ENCODE peak calls at places on chromosome 2, in four cellular contexts. E is GM10248, Z is adrenal gland, L is neural crest cell. W is an unnamed sample.

GRCh38 chr2:211899871-211900482 is 638.6 kb downstream of the ERBB4 start:
- DNase-seq in E (no peak), L (no peak), Z (no peak), W (no peak)

GRCh38 chr2:220504890-220505564 is 877.6 kb downstream of the SLC4A3 start:
- DNase-seq in E (no peak), L (no peak), Z (no peak), W (no peak)

GRCh38 chr2:209875270-209875669 is 103.6 kb downstream of the UNC80 start:
- DNase-seq in L (no peak), Z (no peak), E (no peak), W (no peak)

GRCh38 chr2:110677080-110677479 is 783 bp downstream of the BUB1 start:
- DNase-seq in L (no peak), E (no peak), Z (no peak), W (no peak)

GRCh38 chr2:68043719-68044498 is 18.9 kb downstream of the C1D start:
- DNase-seq in L (no peak), Z (no peak), E (no peak), W (no peak)

GRCh38 chr2:46655551-46656436 is 176.4 kb downstream of the TMEM247 start:
- DNase-seq in Z (no peak), L (no peak), E (no peak), W (no peak)

GRCh38 chr2:197207608-197208007 is 103.0 kb downstream of the ANKRD44 start:
- DNase-seq in Z (no peak), L (no peak), E (no peak), W (no peak)

GRCh38 chr2:43818761-43819160 is 19.9 kb downstream of the ABCG5 start:
- DNase-seq in Z (peak), L (no peak), E (no peak), W (no peak)

GRCh38 chr2:236637691-236638569 is 68.3 kb downstream of the ACKR3 start:
- DNase-seq in Z (no peak), L (no peak), E (no peak), W (no peak)

GRCh38 chr2:230124792-230125452 is 56.2 kb upstream of the SLC16A14 start:
- DNase-seq in E (no peak), L (no peak), Z (peak), W (no peak)

GRCh38 chr2:176419591-176420071 is 150.4 kb downstream of the MTX2 start:
- DNase-seq in L (no peak), Z (no peak), E (no peak), W (no peak)

GRCh38 chr2:164840930-164841718 is 499 bp downstream of the COBLL1 start:
- DNase-seq in L (peak), E (peak), Z (peak), W (peak)

GRCh38 chr2:176107731-176108181 is 676 bp downstream of the HOXD11 start:
- DNase-seq in E (no peak), Z (no peak), L (no peak), W (no peak)

GRCh38 chr2:9163306-9164111 is 43.1 kb upstream of the ASAP2 start:
- DNase-seq in E (no peak), Z (no peak), L (no peak), W (no peak)

GRCh38 chr2:158034198-158034831 is 67.4 kb upstream of the UPP2 start:
- DNase-seq in Z (peak), L (peak), E (peak), W (no peak)

GRCh38 chr2:208501217-208501616 is 94.6 kb downstream of the PTH2R start:
- DNase-seq in E (no peak), L (no peak), Z (no peak), W (no peak)

GRCh38 chr2:104889261-104890091 is 35.6 kb downstream of the POU3F3 start:
- DNase-seq in Z (no peak), E (no peak), L (no peak), W (no peak)

GRCh38 chr2:181320638-181321037 is 136.5 kb upstream of the ITGA4 start:
- DNase-seq in L (no peak), E (no peak), Z (no peak), W (no peak)

GRCh38 chr2:17901246-17901645 is 22.8 kb downstream of the KCNS3 start:
- DNase-seq in E (no peak), L (no peak), Z (no peak), W (no peak)

GRCh38 chr2:239275871-239276812 is 124.7 kb downstream of the HDAC4 start:
- DNase-seq in E (no peak), L (no peak), Z (peak), W (peak)

GRCh38 chr2:128365217-128365905 is 46.7 kb upstream of the HS6ST1 start:
- DNase-seq in L (no peak), E (no peak), Z (no peak), W (no peak)

GRCh38 chr2:45435316-45435715 is 175.8 kb downstream of the SRBD1 start:
- DNase-seq in Z (peak), L (no peak), E (no peak), W (no peak)

GRCh38 chr2:176261136-176261535 is 8.1 kb upstream of the MTX2 start:
- DNase-seq in Z (no peak), L (no peak), E (no peak), W (no peak)

GRCh38 chr2:174841931-174842330 is 77.7 kb upstream of the CHRNA1 start:
- DNase-seq in E (no peak), Z (no peak), L (no peak), W (no peak)

GRCh38 chr2:140814141-140814540 is 1316.7 kb downstream of the LRP1B start:
- DNase-seq in E (no peak), L (no peak), Z (no peak), W (no peak)

GRCh38 chr2:45466045-45466444 is 145.0 kb downstream of the SRBD1 start:
- DNase-seq in Z (no peak), E (no peak), L (no peak), W (no peak)

GRCh38 chr2:188766086-188766856 is 207.9 kb upstream of the COL3A1 start:
- DNase-seq in L (no peak), E (no peak), Z (no peak), W (no peak)

GRCh38 chr2:28544915-28545589 is 49.2 kb downstream of the PLB1 start:
- DNase-seq in L (no peak), E (no peak), Z (peak), W (no peak)

GRCh38 chr2:157442136-157442535 is 1.8 kb downstream of the CYTIP start:
- DNase-seq in Z (no peak), L (no peak), E (no peak), W (no peak)

GRCh38 chr2:116879646-116880045 is 934.8 kb upstream of the DDX18 start:
- DNase-seq in E (no peak), L (no peak), Z (no peak), W (no peak)

GRCh38 chr2:8893978-8894820 is 56.8 kb upstream of the KIDINS220 start:
- DNase-seq in E (no peak), Z (no peak), L (no peak), W (no peak)

GRCh38 chr2:12032421-12032820 is 286.0 kb downstream of the LPIN1 start:
- DNase-seq in E (peak), L (no peak), Z (no peak), W (no peak)
- TF ChIP-seq CTCF in E (peak), L (no peak), Z (no peak), W (no peak)

DNA sequence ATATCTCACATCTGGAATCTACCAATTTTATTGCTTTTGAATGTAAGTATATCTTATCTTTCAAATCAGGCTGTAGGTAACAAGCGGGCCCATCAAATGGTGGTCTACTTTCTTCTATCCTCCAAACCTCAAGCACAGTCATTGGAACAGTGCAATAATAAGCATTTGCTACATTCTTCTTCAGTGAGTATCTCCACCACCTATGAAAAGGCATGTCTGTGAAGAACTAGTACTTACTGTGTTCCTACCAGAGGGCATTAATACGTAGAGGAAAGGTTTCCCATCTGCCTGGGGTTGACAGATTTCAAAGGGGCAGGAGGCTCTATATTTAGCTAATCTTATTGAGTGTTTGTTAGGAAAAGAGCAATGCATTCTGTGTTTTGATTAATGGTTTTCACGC is 411.1 kb downstream of the NCKAP5 start:
- DNase-seq in L (no peak), Z (no peak), E (no peak), W (no peak)
- TF ChIP-seq CTCF in L (no peak), Z (no peak), E (no peak), W (no peak)

GRCh38 chr2:36544638-36545338 is 53.2 kb downstream of the FEZ2 start:
- DNase-seq in L (no peak), E (no peak), Z (no peak), W (no peak)
- TF ChIP-seq CTCF in L (peak), E (no peak), Z (no peak), W (no peak)

DNA sequence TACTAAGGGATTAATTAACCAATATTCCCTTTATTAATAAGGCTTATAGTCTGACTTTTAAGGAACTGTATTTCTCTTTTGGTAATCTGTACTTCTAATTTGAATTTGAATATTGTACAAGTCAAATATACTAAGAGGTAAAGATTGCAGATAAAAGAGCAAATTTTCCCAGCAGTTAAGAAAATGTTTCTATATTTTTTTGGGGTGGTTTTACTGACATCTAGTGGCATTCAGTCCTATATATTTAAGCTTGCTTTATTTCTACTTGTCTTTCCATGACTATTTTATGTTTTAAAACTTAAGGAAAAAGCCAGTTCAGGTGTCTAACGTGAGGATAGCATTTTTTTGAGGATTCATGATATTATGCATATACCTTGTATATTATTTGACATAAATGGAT is 41.6 kb downstream of the TDRD15 start:
- DNase-seq in L (no peak), E (no peak), Z (no peak), W (no peak)
- TF ChIP-seq CTCF in L (peak), E (no peak), Z (no peak), W (no peak)

GRCh38 chr2:200765139-200765951 is 46.4 kb upstream of the BZW1 start:
- DNase-seq in L (no peak), Z (peak), E (no peak), W (no peak)
- TF ChIP-seq CTCF in L (no peak), Z (no peak), E (no peak), W (no peak)

DNA sequence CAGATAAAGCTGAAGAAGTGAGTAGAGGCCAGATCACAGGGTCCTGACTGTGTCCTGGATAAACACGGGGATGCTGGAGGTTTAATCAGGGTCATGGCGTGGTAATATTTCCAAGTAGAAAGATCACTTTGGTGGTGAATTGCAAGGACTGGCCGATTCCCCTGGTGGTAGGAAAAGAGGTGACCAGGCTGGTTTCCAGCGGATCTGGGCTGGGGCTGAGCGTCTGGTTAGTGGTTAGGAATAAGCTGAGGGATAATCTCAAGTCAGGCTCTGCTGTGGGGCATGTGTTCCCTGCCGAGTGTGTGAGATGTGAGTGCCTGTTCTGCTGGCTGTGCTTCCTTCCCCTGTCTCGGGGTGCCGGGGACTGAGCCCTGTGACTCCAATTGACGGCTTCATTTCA is 484.0 kb downstream of the TSN start:
- DNase-seq in Z (no peak), L (no peak), E (no peak), W (no peak)
- TF ChIP-seq CTCF in Z (no peak), L (no peak), E (no peak), W (no peak)

DNA sequence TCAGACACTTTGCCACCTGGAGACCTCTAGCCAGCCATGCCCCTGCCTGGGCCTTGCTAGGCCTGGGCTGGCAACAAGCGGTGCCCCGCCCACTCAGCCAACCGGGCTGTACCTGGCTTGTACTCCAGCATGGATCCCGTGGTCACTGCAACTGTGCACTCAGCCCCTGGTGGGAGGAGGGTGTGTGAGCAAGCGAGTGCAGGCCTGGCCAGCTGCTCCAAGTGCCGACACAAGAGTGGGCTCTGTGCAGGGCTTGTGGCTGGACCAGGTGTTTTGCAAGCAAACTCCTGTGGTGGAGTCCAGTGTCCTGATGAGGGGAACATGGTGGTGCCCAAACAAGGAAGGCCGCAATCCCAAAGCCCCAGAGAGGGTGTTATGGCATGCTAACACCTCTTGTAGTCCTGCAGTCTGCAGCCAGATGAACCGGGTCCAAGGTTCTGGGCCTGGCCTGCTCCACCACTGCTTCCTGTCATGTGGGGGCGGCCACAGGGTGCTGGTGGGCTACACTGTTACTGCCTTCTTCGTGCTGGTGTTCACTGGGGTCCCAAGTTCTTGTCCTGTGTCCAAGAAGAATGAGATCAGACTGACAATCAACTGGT is 60.1 kb upstream of the CD28 start:
- DNase-seq in L (no peak), Z (no peak), E (no peak), W (no peak)
- TF ChIP-seq CTCF in L (no peak), Z (no peak), E (no peak), W (no peak)

DNA sequence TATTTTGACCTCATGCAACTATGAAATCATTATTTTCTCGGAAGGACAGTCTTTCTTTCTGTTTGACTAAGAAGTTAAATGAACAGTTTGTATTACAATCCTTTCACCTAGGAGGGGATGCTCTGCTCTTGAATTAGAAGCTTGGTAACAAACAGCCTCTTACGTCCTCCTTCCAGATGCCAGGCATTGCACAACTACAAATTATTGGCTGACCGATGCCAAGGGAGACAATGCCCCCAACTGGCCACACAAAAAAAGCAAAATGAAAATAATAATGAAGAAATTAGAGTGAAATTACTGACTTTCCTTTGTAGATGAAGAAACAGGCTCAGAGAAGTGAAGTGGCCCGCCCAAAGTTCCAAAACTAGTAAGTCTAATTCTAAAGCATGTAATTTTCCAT is 177.9 kb downstream of the CYRIA start:
- DNase-seq in E (no peak), Z (peak), L (peak), W (no peak)
- TF ChIP-seq CTCF in E (no peak), Z (peak), L (peak), W (no peak)

GRCh38 chr2:108215794-108216211 is 24.0 kb upstream of the SULT1C3 start:
- DNase-seq in Z (no peak), L (no peak), E (no peak), W (no peak)
- TF ChIP-seq CTCF in Z (peak), L (no peak), E (peak), W (no peak)

W was measured in activated B cell treated with CpG ODN at 0.5 μM for 24 hours.